ENCODE peak calls at places on chromosomes 12 and 14, in six cellular contexts. O, E, B, P, W and T are unnamed samples.

GRCh38 chr12:13197526-13198141 is 1.1 kb downstream of the EMP1 start:
- DNase-seq in B (peak), W (no peak), P (no peak), O (no peak), E (no peak), T (no peak)

GRCh38 chr12:124030510-124030909 is 57.5 kb downstream of the ZNF664 start:
- DNase-seq in P (no peak), W (peak), B (peak), O (peak), E (peak), T (no peak)

GRCh38 chr12:3371018-3371417 is 120.0 kb upstream of the PRMT8 start:
- DNase-seq in E (no peak), W (no peak), B (no peak), O (no peak), P (no peak), T (peak)

GRCh38 chr14:41235466-41235865 is 371.2 kb upstream of the LRFN5 start:
- DNase-seq in E (no peak), P (no peak), W (no peak), O (no peak), B (no peak), T (no peak)

GRCh38 chr12:19915392-19916192 is 452.7 kb upstream of the PDE3A start:
- DNase-seq in E (peak), P (no peak), B (peak), W (peak), O (peak), T (peak)

GRCh38 chr12:109944975-109945374 is 44.9 kb downstream of the TCHP start:
- DNase-seq in B (peak), E (no peak), P (no peak), O (peak), W (no peak), T (no peak)

GRCh38 chr12:119686776-119687175 is 18.8 kb downstream of the PRKAB1 start:
- DNase-seq in E (no peak), B (no peak), O (no peak), W (no peak), P (no peak), T (no peak)

GRCh38 chr12:42473561-42473960 is 116.0 kb downstream of the PRICKLE1 start:
- DNase-seq in O (no peak), B (no peak), P (no peak), W (no peak), E (no peak), T (no peak)

GRCh38 chr12:12534134-12534866 is 28.4 kb downstream of the DUSP16 start:
- DNase-seq in O (no peak), W (no peak), E (no peak), P (no peak), B (no peak), T (no peak)

GRCh38 chr12:72178871-72179270 is 93.3 kb upstream of the TRHDE start:
- DNase-seq in B (no peak), O (no peak), P (no peak), W (no peak), E (no peak), T (no peak)

GRCh38 chr12:53996188-53996885 is 3.6 kb upstream of the HOXC9 start:
- DNase-seq in B (no peak), E (no peak), O (no peak), P (no peak), W (no peak), T (no peak)

GRCh38 chr14:99271288-99271941 is 582 bp downstream of the BCL11B start:
- DNase-seq in E (no peak), B (no peak), O (no peak), W (no peak), P (no peak), T (no peak)

GRCh38 chr12:45050331-45050750 is 558 bp downstream of the DBX2 start:
- DNase-seq in O (no peak), E (no peak), B (no peak), W (no peak), P (no peak), T (no peak)

GRCh38 chr14:67566908-67567307 is 33.2 kb downstream of the PIGH start:
- DNase-seq in O (peak), P (no peak), W (no peak), B (no peak), E (no peak), T (no peak)

GRCh38 chr12:80268924-80269749 is 169.8 kb downstream of the OTOGL start:
- DNase-seq in W (peak), O (peak), E (peak), P (peak), B (peak), T (no peak)

GRCh38 chr14:63454863-63455622 is 88.1 kb downstream of the PPP2R5E start:
- DNase-seq in W (no peak), E (peak), P (no peak), B (peak), O (peak), T (no peak)

GRCh38 chr12:83473408-83474095 is 786.8 kb downstream of the TMTC2 start:
- DNase-seq in P (no peak), B (no peak), E (peak), W (no peak), O (no peak), T (no peak)

GRCh38 chr12:69884386-69884785 is 59.4 kb downstream of the MYRFL start:
- DNase-seq in P (no peak), B (no peak), E (no peak), O (no peak), W (no peak), T (no peak)

GRCh38 chr12:21774358-21775129 is at the start of gene KCNJ8:
- DNase-seq in E (no peak), O (peak), B (peak), P (no peak), W (no peak), T (no peak)

GRCh38 chr14:58605465-58605864 is 32.3 kb upstream of the DACT1 start:
- DNase-seq in W (no peak), P (no peak), O (no peak), E (no peak), B (no peak), T (no peak)

GRCh38 chr14:52950898-52951729 is at the start of gene FERMT2:
- DNase-seq in O (peak), P (peak), W (no peak), E (peak), B (peak), T (no peak)

GRCh38 chr12:54009171-54010052 is 627 bp downstream of the HOXC8 start:
- DNase-seq in O (no peak), B (no peak), W (no peak), E (no peak), P (peak), T (no peak)

GRCh38 chr12:57759360-57759980 is 4.6 kb downstream of the MARCHF9 start:
- DNase-seq in P (no peak), O (peak), B (no peak), W (no peak), E (no peak), T (no peak)

GRCh38 chr12:113440947-113441782 is 19.0 kb downstream of the SDSL start:
- DNase-seq in O (no peak), W (no peak), P (no peak), E (no peak), B (no peak), T (no peak)

GRCh38 chr14:100223332-100224171 is 15.4 kb upstream of the YY1 start:
- DNase-seq in B (peak), W (no peak), E (peak), P (no peak), O (peak), T (no peak)

GRCh38 chr14:59028476-59029202 is 159.8 kb upstream of the DAAM1 start:
- DNase-seq in P (peak), W (peak), E (peak), O (peak), B (peak), T (peak)

GRCh38 chr14:72516936-72517408 is 376.9 kb downstream of the DPF3 start:
- DNase-seq in O (peak), P (peak), B (peak), W (peak), E (peak), T (peak)

GRCh38 chr14:24840204-24840893 is 206.4 kb upstream of the GZMB start:
- DNase-seq in E (no peak), O (peak), B (no peak), W (no peak), P (no peak), T (no peak)

GRCh38 chr14:34363733-34364134 is 98.3 kb downstream of the SPTSSA start:
- DNase-seq in B (no peak), P (no peak), W (no peak), O (peak), E (no peak), T (no peak)
- H3K4me3 ChIP-seq in B (no peak), P (no peak), W (no peak), O (no peak), E (no peak), T (no peak)

DNA sequence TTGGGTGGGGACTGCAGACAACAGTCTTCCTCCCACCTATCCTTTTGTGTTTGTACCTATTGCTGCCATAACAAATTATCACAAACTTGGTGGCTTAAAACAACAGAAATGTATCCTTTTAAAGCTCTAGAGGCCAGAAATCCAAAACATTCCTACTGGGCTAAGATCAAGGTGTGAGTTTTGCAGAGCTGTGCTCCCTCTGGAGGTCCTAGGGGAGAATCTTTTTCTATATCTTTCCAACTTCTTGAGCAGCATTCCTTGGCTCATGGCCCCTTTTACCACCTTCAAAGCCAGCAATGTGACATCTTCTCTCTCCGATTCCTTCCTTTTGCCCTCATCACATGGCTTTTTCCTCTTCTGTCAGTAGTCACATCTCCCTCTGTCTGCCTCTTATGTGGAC is 190.6 kb downstream of the TTC8 start:
- DNase-seq in E (no peak), W (no peak), P (no peak), O (peak), B (no peak), T (no peak)
- TF ChIP-seq CTCF in E (peak), W (peak), P (peak), O (peak), B (peak), T (no peak)

GRCh38 chr14:73741876-73742519 is 27.8 kb upstream of the PNMA1 start:
- DNase-seq in W (no peak), O (no peak), B (no peak), P (no peak), E (no peak), T (no peak)
- H3K4me3 ChIP-seq in W (peak), O (no peak), B (peak), P (no peak), E (peak), T (peak)

GRCh38 chr12:102879144-102879763 is 37.8 kb downstream of the PAH start:
- DNase-seq in O (peak), B (peak), P (peak), W (peak), E (peak), T (peak)
- TF ChIP-seq CTCF in O (peak), B (peak), P (peak), W (peak), E (peak), T (peak)

GRCh38 chr14:60642270-60642789 is 6.9 kb downstream of the SIX1 start:
- DNase-seq in E (no peak), O (no peak), W (no peak), P (no peak), B (no peak), T (no peak)
- H3K4me3 ChIP-seq in E (no peak), O (no peak), W (no peak), P (no peak), B (no peak), T (no peak)

GRCh38 chr12:50261654-50262053 is 21.7 kb downstream of the LIMA1 start:
- DNase-seq in E (no peak), O (peak), P (peak), B (peak), W (no peak), T (no peak)
- TF ChIP-seq CTCF in E (no peak), O (peak), P (no peak), B (peak), W (no peak), T (no peak)

GRCh38 chr14:23183479-23183878 is at the start of gene SLC7A8:
- DNase-seq in B (no peak), W (no peak), P (no peak), O (no peak), E (no peak), T (no peak)

GRCh38 chr14:23182372-23183014 is 967 bp downstream of the SLC7A8 start:
- DNase-seq in B (no peak), E (no peak), W (no peak), O (no peak), P (peak), T (no peak)

GRCh38 chr14:23181453-23181852 is 2.0 kb downstream of the SLC7A8 start:
- DNase-seq in P (no peak), W (no peak), E (no peak), B (no peak), O (no peak), T (no peak)

GRCh38 chr14:23183076-23183475 is 384 bp downstream of the SLC7A8 start:
- DNase-seq in B (no peak), E (no peak), W (no peak), P (no peak), O (no peak), T (no peak)

GRCh38 chr14:23181946-23182345 is 1.5 kb downstream of the SLC7A8 start:
- DNase-seq in O (no peak), B (no peak), P (no peak), W (no peak), E (no peak), T (no peak)
- H3K4me3 ChIP-seq in O (no peak), B (no peak), P (peak), W (no peak), E (peak), T (no peak)